ENCODE peak calls at places on chromosomes 5 and 9, in five cellular contexts. P, Z, O, M and V are unnamed samples.

GRCh38 chr5:54251981-54252380 is 58.4 kb downstream of the ARL15 start:
- DNase-seq in P (no peak), Z (no peak), O (no peak), M (no peak), V (no peak)

GRCh38 chr5:179595916-179596315 is 27.6 kb downstream of the HNRNPH1 start:
- DNase-seq in P (no peak), Z (no peak), O (no peak), M (peak; percentile 91), V (no peak)

GRCh38 chr5:71922584-71923106 is 184.6 kb upstream of the MAP1B start:
- DNase-seq in P (peak; percentile 18), Z (no peak), O (no peak), M (no peak), V (no peak)

GRCh38 chr9:97705354-97705950 is 8.3 kb upstream of the XPA start:
- DNase-seq in P (no peak), Z (no peak), O (no peak), M (peak; percentile 33), V (no peak)

GRCh38 chr9:105881654-105882349 is 187.5 kb downstream of the TMEM38B start:
- DNase-seq in P (peak; percentile 70), Z (peak; percentile 65), O (peak; percentile 88), M (peak; percentile 50), V (peak; percentile 84)

GRCh38 chr9:24602687-24603352 is 57.1 kb upstream of the IZUMO3 start:
- DNase-seq in P (no peak), Z (no peak), O (no peak), M (no peak), V (no peak)

GRCh38 chr5:163645421-163646416 is 140.3 kb downstream of the MAT2B start:
- DNase-seq in P (no peak), Z (no peak), O (no peak), M (no peak), V (no peak)

GRCh38 chr5:163440954-163441353 is 3.6 kb downstream of the CCNG1 start:
- DNase-seq in P (no peak), Z (no peak), O (no peak), M (no peak), V (no peak)

GRCh38 chr9:21815643-21816042 is 13.2 kb downstream of the MTAP start:
- DNase-seq in P (no peak), Z (no peak), O (no peak), M (no peak), V (no peak)

GRCh38 chr5:143033535-143034260 is 263.5 kb downstream of the ARHGAP26 start:
- DNase-seq in P (no peak), Z (no peak), O (no peak), M (peak; percentile 86), V (no peak)

GRCh38 chr5:90050135-90050534 is 359.4 kb downstream of the CETN3 start:
- DNase-seq in P (no peak), Z (no peak), O (no peak), M (no peak), V (no peak)

GRCh38 chr9:76314321-76314720 is 79.9 kb downstream of the RFK start:
- DNase-seq in P (no peak), Z (no peak), O (no peak), M (no peak), V (no peak)

GRCh38 chr5:80399553-80400239 is 8.2 kb upstream of the ZFYVE16 start:
- DNase-seq in P (no peak), Z (no peak), O (no peak), M (peak; percentile 87), V (peak; percentile 50)

GRCh38 chr9:126239515-126239914 is 87.1 kb upstream of the MVB12B start:
- DNase-seq in P (no peak), Z (no peak), O (no peak), M (no peak), V (no peak)

GRCh38 chr9:109303900-109304299 is 17.0 kb downstream of the EPB41L4B start:
- DNase-seq in P (no peak), Z (no peak), O (no peak), M (no peak), V (no peak)

GRCh38 chr5:110625376-110625999 is 101.0 kb downstream of the TMEM232 start:
- DNase-seq in P (peak; percentile 70), Z (no peak), O (no peak), M (peak; percentile 70), V (no peak)

GRCh38 chr5:110618941-110619340 is 107.5 kb downstream of the TMEM232 start:
- DNase-seq in P (no peak), Z (no peak), O (no peak), M (no peak), V (no peak)

DNA sequence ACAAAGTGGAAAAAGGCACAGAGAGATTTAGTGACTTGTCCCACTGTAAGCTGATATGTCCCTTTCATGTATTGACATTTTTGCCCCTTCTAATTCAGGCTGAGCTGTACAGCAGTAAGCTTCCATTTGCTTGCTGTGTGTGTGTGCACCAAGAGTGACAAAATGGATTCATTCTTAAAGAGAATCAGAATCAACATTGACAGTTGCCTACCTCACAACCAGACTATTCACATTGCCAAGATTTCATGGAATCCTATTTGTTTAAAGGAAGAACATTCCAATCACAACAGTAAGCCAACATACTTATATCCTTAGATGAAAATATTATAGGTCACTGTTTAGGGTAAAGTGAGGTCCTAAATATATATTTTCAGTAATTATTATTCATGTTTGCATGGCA is 102.6 kb downstream of the TMEM232 start:
- DNase-seq in P (no peak), Z (no peak), O (no peak), M (peak; percentile 3), V (no peak)
- H3K27me3 ChIP-seq in P (no peaks in the 10 kb centered on the region), Z (no peaks in the 10 kb centered on the region), O (no peaks in the 10 kb centered on the region), M (no peaks in the 10 kb centered on the region), V (no peaks in the 10 kb centered on the region)

DNA sequence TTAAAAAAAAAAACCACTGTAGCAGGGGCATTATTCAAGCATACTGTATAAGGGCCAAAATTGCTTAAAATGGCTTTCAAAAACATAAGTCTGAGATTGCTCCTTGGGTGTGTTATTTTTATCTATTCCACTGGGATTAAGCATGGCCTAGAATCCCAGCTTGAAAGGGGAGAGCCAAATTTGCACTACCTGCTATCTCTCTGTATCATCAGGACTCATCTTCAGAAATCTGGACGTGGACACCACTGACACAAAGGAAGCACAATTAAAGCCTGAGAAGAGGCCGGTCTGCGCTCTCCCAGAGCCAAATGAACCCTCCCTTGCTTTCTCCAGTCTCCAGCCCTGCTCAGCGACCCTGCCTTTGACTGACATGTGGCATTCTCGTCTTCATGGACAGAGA is 151.3 kb downstream of the EBF1 start:
- DNase-seq in P (no peak), Z (no peak), O (no peak), M (no peak), V (no peak)
- H3K27me3 ChIP-seq in P (no peaks in the 10 kb centered on the region), Z (no peaks in the 10 kb centered on the region), O (peaks cover 17% of the 10 kb centered on the region), M (no peaks in the 10 kb centered on the region), V (no peaks in the 10 kb centered on the region)

GRCh38 chr9:134726026-134726721 is 84.6 kb downstream of the COL5A1 start:
- DNase-seq in P (no peak), Z (no peak), O (no peak), M (no peak), V (no peak)

GRCh38 chr9:134726722-134727034 is 85.1 kb downstream of the COL5A1 start:
- DNase-seq in P (no peak), Z (no peak), O (no peak), M (no peak), V (no peak)

GRCh38 chr9:134730011-134730760 is 88.6 kb downstream of the COL5A1 start:
- DNase-seq in P (no peak), Z (no peak), O (no peak), M (peak; percentile 16), V (no peak)

GRCh38 chr9:134728801-134729495 is 87.3 kb downstream of the COL5A1 start:
- DNase-seq in P (no peak), Z (no peak), O (no peak), M (no peak), V (no peak)

GRCh38 chr9:134728021-134728795 is 86.6 kb downstream of the COL5A1 start:
- DNase-seq in P (no peak), Z (no peak), O (no peak), M (no peak), V (no peak)
- H3K27me3 ChIP-seq in P (no peaks in the 10 kb centered on the region), Z (no peaks in the 10 kb centered on the region), O (no peaks in the 10 kb centered on the region), M (no peaks in the 10 kb centered on the region), V (no peaks in the 10 kb centered on the region)

GRCh38 chr9:37001461-37001860 is 32.6 kb downstream of the PAX5 start:
- DNase-seq in P (peak; percentile 63), Z (no peak), O (no peak), M (no peak), V (no peak)

GRCh38 chr9:37002413-37003217 is 31.5 kb downstream of the PAX5 start:
- DNase-seq in P (no peak), Z (no peak), O (no peak), M (no peak), V (peak; percentile 50)

GRCh38 chr9:37004424-37004935 is 29.6 kb downstream of the PAX5 start:
- DNase-seq in P (no peak), Z (no peak), O (no peak), M (no peak), V (no peak)

GRCh38 chr9:36999728-37000333 is 34.2 kb downstream of the PAX5 start:
- DNase-seq in P (no peak), Z (no peak), O (no peak), M (no peak), V (no peak)

GRCh38 chr9:37002036-37002412 is 32.0 kb downstream of the PAX5 start:
- DNase-seq in P (no peak), Z (no peak), O (no peak), M (no peak), V (no peak)
- H3K27me3 ChIP-seq in P (no peaks in the 10 kb centered on the region), Z (peaks cover 10% of the 10 kb centered on the region), O (peaks cover 48% of the 10 kb centered on the region), M (peaks cover 32% of the 10 kb centered on the region), V (no peaks in the 10 kb centered on the region)

DNA sequence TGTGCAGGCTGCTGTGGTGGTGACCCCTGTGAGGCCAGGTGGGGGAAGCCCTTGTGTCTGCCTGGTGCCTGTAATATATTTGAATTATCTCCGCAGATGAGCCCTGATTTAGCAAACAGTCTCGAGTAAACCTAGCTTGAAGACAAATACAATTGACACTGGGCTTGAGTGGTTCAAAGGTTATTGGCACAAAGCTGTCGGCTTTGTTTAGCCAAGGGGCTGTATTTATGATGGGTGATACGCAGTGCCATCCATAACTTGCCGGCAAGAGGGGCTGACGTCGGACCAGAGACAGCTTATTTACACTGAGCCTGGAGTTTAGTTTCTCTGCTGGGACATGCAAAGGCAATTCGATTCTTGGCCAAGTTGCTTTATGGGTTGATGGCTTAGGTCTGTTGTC is 20.0 kb upstream of the PITX1 start:
- DNase-seq in P (no peak), Z (no peak), O (no peak), M (no peak), V (no peak)
- H3K27me3 ChIP-seq in P (peaks cover 64% of the 10 kb centered on the region), Z (no peaks in the 10 kb centered on the region), O (peaks cover 50% of the 10 kb centered on the region), M (peaks cover 41% of the 10 kb centered on the region), V (no peaks in the 10 kb centered on the region)

DNA sequence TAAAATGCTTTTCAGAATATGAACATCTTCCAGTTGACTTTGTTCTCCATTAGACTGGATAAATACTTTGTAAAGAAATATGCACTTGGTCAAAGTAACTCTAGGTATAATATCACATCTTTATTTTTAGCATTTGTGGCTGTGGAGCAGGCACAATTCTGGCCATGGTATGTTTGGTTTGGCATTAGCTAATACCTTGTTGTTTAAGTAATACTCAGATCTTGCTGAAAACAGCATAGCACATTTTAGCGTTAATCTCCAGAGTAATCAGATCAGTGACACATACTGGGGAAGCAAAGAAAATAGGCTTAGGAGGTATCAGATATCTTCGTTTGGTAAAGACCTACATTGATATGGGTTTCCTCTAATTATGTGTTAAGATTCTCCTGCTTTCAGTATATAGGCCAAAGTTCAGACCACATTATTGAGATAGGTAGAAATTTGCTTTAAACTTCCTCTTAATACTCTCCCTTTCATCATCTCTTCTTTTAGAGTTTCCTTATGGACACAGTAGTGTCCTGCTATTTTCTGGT is 437.5 kb upstream of the ADAMTSL1 start:
- DNase-seq in P (no peak), Z (no peak), O (no peak), M (no peak), V (no peak)
- H3K27me3 ChIP-seq in P (no peaks in the 10 kb centered on the region), Z (no peaks in the 10 kb centered on the region), O (no peaks in the 10 kb centered on the region), M (no peaks in the 10 kb centered on the region), V (no peaks in the 10 kb centered on the region)